ENCODE peak calls at places on chromosome 9, in five cellular contexts. E, Z, V, D and Q are unnamed samples.

GRCh38 chr9:29297592-29297991 is 1724.3 kb upstream of the C9orf72 start:
- DNase-seq in E (no peak), Z (no peak), V (no peak), D (no peak), Q (no peak)

GRCh38 chr9:79663878-79664277 is 92.1 kb downstream of the TLE4 start:
- DNase-seq in E (no peak), Z (no peak), V (no peak), D (no peak), Q (no peak)

GRCh38 chr9:77879344-77880089 is 152.1 kb downstream of the GNAQ start:
- DNase-seq in E (no peak), Z (peak), V (no peak), D (no peak), Q (no peak)

GRCh38 chr9:5499889-5500398 is 10.4 kb upstream of the PDCD1LG2 start:
- DNase-seq in E (peak), Z (peak), V (peak), D (no peak), Q (no peak)

GRCh38 chr9:88052446-88052845 is 78.1 kb upstream of the CDK20 start:
- DNase-seq in E (no peak), Z (no peak), V (no peak), D (no peak), Q (no peak)

GRCh38 chr9:33154368-33154767 is 12.8 kb downstream of the B4GALT1 start:
- DNase-seq in E (no peak), Z (no peak), V (no peak), D (no peak), Q (no peak)

GRCh38 chr9:13144176-13144820 is 135.2 kb downstream of the MPDZ start:
- DNase-seq in E (no peak), Z (no peak), V (no peak), D (no peak), Q (no peak)

GRCh38 chr9:127027694-127028093 is 94.7 kb downstream of the ANGPTL2 start:
- DNase-seq in E (no peak), Z (no peak), V (no peak), D (no peak), Q (no peak)

GRCh38 chr9:18056269-18056992 is 417.5 kb upstream of the ADAMTSL1 start:
- DNase-seq in E (no peak), Z (no peak), V (no peak), D (no peak), Q (no peak)

GRCh38 chr9:79570449-79571308 is 1.1 kb upstream of the TLE4 start:
- DNase-seq in E (peak), Z (peak), V (peak), D (peak), Q (peak)

GRCh38 chr9:8389531-8389930 is 590.0 kb upstream of the DMAC1 start:
- DNase-seq in E (no peak), Z (no peak), V (no peak), D (no peak), Q (no peak)

GRCh38 chr9:127734747-127735529 is at the start of gene TOR2A:
- DNase-seq in E (peak), Z (peak), V (peak), D (peak), Q (peak)

GRCh38 chr9:136297016-136297691 is 6.7 kb downstream of the CCDC187 start:
- DNase-seq in E (no peak), Z (no peak), V (no peak), D (no peak), Q (no peak)

GRCh38 chr9:5976668-5977397 is 38.6 kb downstream of the RANBP6 start:
- DNase-seq in E (no peak), Z (no peak), V (no peak), D (no peak), Q (no peak)

GRCh38 chr9:69542942-69543704 is 129.0 kb downstream of the APBA1 start:
- DNase-seq in E (no peak), Z (no peak), V (no peak), D (no peak), Q (peak)

GRCh38 chr9:89137548-89138462 is 40.8 kb downstream of the SHC3 start:
- DNase-seq in E (peak), Z (peak), V (peak), D (peak), Q (no peak)

GRCh38 chr9:33619666-33620404 is 95.8 kb downstream of the ANKRD18B start:
- DNase-seq in E (peak), Z (peak), V (no peak), D (no peak), Q (no peak)

GRCh38 chr9:4366649-4367330 is 66.9 kb upstream of the GLIS3 start:
- DNase-seq in E (peak), Z (peak), V (no peak), D (no peak), Q (peak)

GRCh38 chr9:100222674-100223073 is 123.6 kb downstream of the INVS start:
- DNase-seq in E (peak), Z (peak), V (no peak), D (no peak), Q (no peak)

GRCh38 chr9:86287013-86287412 is 4.7 kb upstream of the ISCA1 start:
- DNase-seq in E (no peak), Z (peak), V (no peak), D (no peak), Q (peak)

GRCh38 chr9:76761448-76761847 is 2.8 kb upstream of the PCA3 start:
- DNase-seq in E (no peak), Z (peak), V (no peak), D (no peak), Q (no peak)
- TF ChIP-seq CTCF in E (peak), Z (peak), V (peak), D (no peak), Q (peak)

GRCh38 chr9:16572005-16572727 is 298.3 kb downstream of the BNC2 start:
- DNase-seq in E (no peak), Z (no peak), V (no peak), D (no peak), Q (no peak)
- TF ChIP-seq CTCF in E (no peak), Z (no peak), V (no peak), D (no peak), Q (no peak)

GRCh38 chr9:130624154-130624553 is 40.2 kb upstream of the PRDM12 start:
- DNase-seq in E (no peak), Z (no peak), V (no peak), D (no peak), Q (no peak)
- TF ChIP-seq CTCF in E (peak), Z (no peak), V (no peak), D (no peak), Q (no peak)

GRCh38 chr9:37784640-37785483 is at the start of gene EXOSC3:
- DNase-seq in E (peak), Z (peak), V (peak), D (peak), Q (peak)
- TF ChIP-seq CTCF in E (peak), Z (peak), V (no peak), D (no peak), Q (peak)